ENCODE peak calls at places on chromosomes 13 and 19, in seven cellular contexts. D is neural progenitor cell, Z is GM23248, K is GM23338, Q is MM.1S, R is OCI-LY7, M is HCT116. N is an unnamed sample.
A peak's percentile ranks its signal among the peaks of the same experiment; 100 is the strongest.

GRCh38 chr19:43574424-43575155 is 737 bp downstream of the XRCC1 start:
- DNase-seq in D (peak; percentile 38), R (no peak), Z (peak; percentile 60), M (no peak), K (no peak), Q (no peak), N (no peak)

GRCh38 chr13:110047511-110047910 is 259.4 kb downstream of the COL4A1 start:
- DNase-seq in Z (no peak), Q (no peak), M (no peak), D (no peak), R (no peak), K (no peak), N (peak; percentile 49)

GRCh38 chr19:33821871-33822270 is 25.2 kb downstream of the KCTD15 start:
- DNase-seq in D (no peak), Q (no peak), M (no peak), R (no peak), Z (peak; percentile 44), K (no peak), N (no peak)

GRCh38 chr19:1379961-1380489 is 3.7 kb upstream of the NDUFS7 start:
- DNase-seq in Z (no peak), D (no peak), Q (no peak), M (no peak), K (no peak), R (no peak), N (no peak)

GRCh38 chr19:52640916-52641315 is 2.8 kb upstream of the ZNF83 start:
- DNase-seq in Q (no peak), M (no peak), K (peak; percentile 91), R (no peak), D (peak; percentile 31), Z (peak; percentile 71), N (peak; percentile 33)

GRCh38 chr19:6464070-6464873 is at the start of gene CRB3:
- DNase-seq in Z (no peak), K (peak; percentile 99), D (peak; percentile 53), Q (peak; percentile 74), M (peak; percentile 80), R (no peak), N (peak; percentile 96)

GRCh38 chr19:45144431-45145269 is 16.1 kb downstream of the NKPD1 start:
- DNase-seq in Q (no peak), M (no peak), D (no peak), R (no peak), Z (no peak), K (no peak), N (no peak)

GRCh38 chr13:37175996-37176395 is 70.5 kb upstream of the CSNK1A1L start:
- DNase-seq in Z (peak; percentile 89), M (no peak), R (no peak), D (no peak), Q (no peak), K (no peak), N (peak; percentile 33)

GRCh38 chr13:42649761-42650289 is 75.9 kb downstream of the TNFSF11 start:
- DNase-seq in D (no peak), M (no peak), K (no peak), Q (no peak), Z (no peak), R (no peak), N (peak; percentile 8)

GRCh38 chr13:45228002-45228401 is 27.2 kb upstream of the KCTD4 start:
- DNase-seq in M (no peak), R (no peak), D (no peak), K (no peak), Q (no peak), Z (no peak), N (no peak)

GRCh38 chr19:17949956-17950309 is 17.0 kb upstream of the KCNN1 start:
- DNase-seq in Z (no peak), Q (no peak), M (no peak), R (no peak), D (no peak), K (peak; percentile 77), N (no peak)
- TF ChIP-seq EZH2phosphoT487 in Z (no peak), Q (no peak), M (no peak), R (no peak), D (peak; percentile 3), K (no peak), N (no peak)

DNA sequence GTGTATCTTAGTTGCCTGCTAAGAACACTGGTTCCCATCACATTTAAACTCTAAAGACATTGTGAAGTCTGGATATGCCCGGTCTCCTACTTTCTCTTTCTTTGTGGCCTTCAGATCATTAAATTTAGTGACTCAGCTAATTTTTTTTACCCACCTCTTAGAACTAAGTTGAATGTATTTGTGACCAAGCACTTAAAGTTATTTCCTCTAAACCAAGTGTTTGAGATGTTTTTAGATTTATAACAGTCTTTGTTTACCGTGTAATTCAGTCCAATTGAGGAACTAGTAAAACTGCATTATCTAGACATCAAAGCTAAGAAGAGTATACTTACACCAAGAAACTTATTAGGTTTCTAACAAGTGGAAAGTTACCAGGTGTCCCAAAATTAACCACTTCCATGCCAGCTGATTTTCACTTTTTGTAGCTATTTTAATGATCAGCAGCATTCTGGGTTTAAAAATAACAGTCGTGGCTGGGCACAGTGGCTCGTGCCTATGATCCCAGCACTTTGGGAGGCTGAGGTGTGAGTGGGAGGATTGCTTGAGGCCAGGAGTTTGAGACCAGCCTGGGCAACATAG is 53.1 kb downstream of the ARHGAP35 start:
- DNase-seq in M (no peak), R (peak; percentile 35), Z (peak; percentile 69), D (no peak), Q (no peak), K (no peak), N (no peak)
- H3K4me2 ChIP-seq in M (peak overlapping the region; percentile 63), R (peak overlapping the region; percentile 58), Z (peak overlapping the region; percentile 92), D (no peak overlapping the region), Q (no peak overlapping the region), K (no peak overlapping the region), N (peak overlapping the region; percentile 56)

GRCh38 chr13:113588394-113589111 is 4.0 kb downstream of the TFDP1 start:
- DNase-seq in Z (no peak), R (no peak), M (no peak), Q (no peak), K (no peak), D (no peak), N (no peak)

GRCh38 chr13:113585828-113586355 is 1.3 kb downstream of the TFDP1 start:
- DNase-seq in R (no peak), K (no peak), Q (no peak), Z (no peak), D (no peak), M (no peak), N (no peak)

GRCh38 chr13:113584870-113585671 is 518 bp downstream of the TFDP1 start:
- DNase-seq in K (peak; percentile 27), Q (peak; percentile 34), R (peak; percentile 36), M (no peak), D (peak; percentile 45), Z (peak; percentile 36), N (no peak)

GRCh38 chr13:113584205-113584869 is at the start of gene TFDP1:
- DNase-seq in D (peak; percentile 92), R (peak; percentile 82), K (peak; percentile 88), Q (peak; percentile 94), M (peak; percentile 79), Z (peak; percentile 84), N (peak; percentile 86)

GRCh38 chr13:113586661-113587479 is 2.3 kb downstream of the TFDP1 start:
- DNase-seq in Z (no peak), R (no peak), D (no peak), Q (peak; percentile 15), M (no peak), K (no peak), N (no peak)
- H4K20me1 ChIP-seq in Z (no peaks in the 10 kb centered on the region), R (no peaks in the 10 kb centered on the region), D (peaks cover 56% of the 10 kb centered on the region), Q (peaks cover 5% of the 10 kb centered on the region), M (peaks cover 19% of the 10 kb centered on the region), K (peaks cover 12% of the 10 kb centered on the region), N (peaks cover 16% of the 10 kb centered on the region)

GRCh38 chr13:20720499-20720898 is 17.0 kb downstream of the IL17D start:
- DNase-seq in M (no peak), K (no peak), Q (no peak), Z (no peak), D (no peak), R (no peak), N (no peak)

GRCh38 chr13:20721058-20721453 is 17.6 kb downstream of the IL17D start:
- DNase-seq in D (no peak), K (no peak), Z (no peak), M (no peak), R (no peak), Q (no peak), N (no peak)

GRCh38 chr13:20719783-20720182 is 16.3 kb downstream of the IL17D start:
- DNase-seq in R (no peak), Q (no peak), Z (no peak), M (no peak), K (no peak), D (no peak), N (no peak)

GRCh38 chr13:20718958-20719566 is 15.6 kb downstream of the IL17D start:
- DNase-seq in Z (no peak), K (no peak), Q (no peak), R (no peak), D (no peak), M (no peak), N (no peak)

DNA sequence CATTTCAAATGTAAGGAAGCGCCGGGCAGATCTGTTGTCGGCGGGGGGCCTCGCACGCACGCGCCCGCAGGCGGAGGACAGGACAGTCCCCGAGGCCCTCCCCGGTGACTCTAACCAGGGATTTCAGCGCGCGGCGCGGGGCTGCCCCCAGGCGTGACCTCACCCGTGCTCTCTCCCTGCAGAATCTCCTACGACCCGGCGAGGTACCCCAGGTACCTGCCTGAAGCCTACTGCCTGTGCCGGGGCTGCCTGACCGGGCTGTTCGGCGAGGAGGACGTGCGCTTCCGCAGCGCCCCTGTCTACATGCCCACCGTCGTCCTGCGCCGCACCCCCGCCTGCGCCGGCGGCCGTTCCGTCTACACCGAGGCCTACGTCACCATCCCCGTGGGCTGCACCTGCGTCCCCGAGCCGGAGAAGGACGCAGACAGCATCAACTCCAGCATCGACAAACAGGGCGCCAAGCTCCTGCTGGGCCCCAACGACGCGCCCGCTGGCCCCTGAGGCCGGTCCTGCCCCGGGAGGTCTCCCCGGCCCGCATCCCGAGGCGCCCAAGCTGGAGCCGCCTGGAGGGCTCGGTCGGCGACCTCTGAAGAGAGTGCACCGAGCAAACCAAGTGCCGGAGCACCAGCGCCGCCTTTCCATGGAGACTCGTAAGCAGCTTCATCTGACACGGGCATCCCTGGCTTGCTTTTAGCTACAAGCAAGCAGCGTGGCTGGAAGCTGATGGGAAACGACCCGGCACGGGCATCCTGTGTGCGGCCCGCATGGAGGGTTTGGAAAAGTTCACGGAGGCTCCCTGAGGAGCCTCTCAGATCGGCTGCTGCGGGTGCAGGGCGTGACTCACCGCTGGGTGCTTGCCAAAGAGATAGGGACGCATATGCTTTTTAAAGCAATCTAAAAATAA is 18.2 kb downstream of the IL17D start:
- DNase-seq in M (no peak), Z (peak; percentile 68), K (peak; percentile 85), Q (no peak), R (no peak), D (peak; percentile 77), N (peak; percentile 57)
- TF ChIP-seq EZH2phosphoT487 in M (no peak), Z (no peak), K (no peak), Q (no peak), R (no peak), D (no peak), N (no peak)

DNA sequence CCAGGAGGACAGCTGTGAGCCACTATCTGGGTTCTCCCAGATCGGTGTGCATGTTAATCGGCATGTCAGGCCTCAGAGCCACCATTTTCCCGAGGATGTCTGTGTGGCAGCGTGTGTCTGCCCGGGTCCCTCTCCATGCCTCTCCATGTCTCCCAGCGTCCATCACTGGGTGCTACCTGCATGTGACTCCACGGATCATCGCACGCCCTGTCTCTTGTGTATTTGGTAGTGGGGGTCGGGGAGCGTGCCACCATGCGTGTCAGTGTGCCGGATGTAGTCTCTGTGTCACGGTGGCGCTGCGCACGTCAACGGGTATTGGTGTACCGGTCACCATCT is 5.9 kb downstream of the NFIX start:
- DNase-seq in Z (no peak), K (no peak), D (no peak), M (no peak), Q (no peak), R (no peak), N (no peak)
- H3K4me2 ChIP-seq in Z (peak overlapping the region; percentile 86), K (no peak overlapping the region), D (no peak overlapping the region), M (no peak overlapping the region), Q (no peak overlapping the region), R (no peak overlapping the region), N (no peak overlapping the region)

GRCh38 chr13:99280166-99280565 is 22.0 kb upstream of the GPR18 start:
- DNase-seq in Z (peak; percentile 78), Q (no peak), D (no peak), M (no peak), K (no peak), R (no peak), N (no peak)
- H4K20me1 ChIP-seq in Z (peaks cover 3% of the 10 kb centered on the region), Q (no peaks in the 10 kb centered on the region), D (peaks cover 27% of the 10 kb centered on the region), M (no peaks in the 10 kb centered on the region), K (peaks cover 7% of the 10 kb centered on the region), R (peaks cover 14% of the 10 kb centered on the region), N (no peaks in the 10 kb centered on the region)